ENCODE peak calls at places on chromosomes 5 and 9, in nine cellular contexts. R is pancreas, P is fibroblast of lung, H is sigmoid colon, U is SK-N-SH, V is PC-3, E is HCT116, A is lower lobe of right lung, T is cardiac muscle cell. S is an unnamed sample.

GRCh38 chr5:152560508-152561137 is 155.5 kb upstream of the NMUR2 start:
- DNase-seq in R (peak), P (peak), H (no peak), U (peak), V (peak), E (peak), A (no peak), T (peak), S (peak)

GRCh38 chr5:170746081-170746951 is 37.2 kb upstream of the GABRP start:
- DNase-seq in R (no peak), P (no peak), H (no peak), U (no peak), V (no peak), E (no peak), A (no peak), T (no peak), S (no peak)

GRCh38 chr5:74316064-74316586 is 324.4 kb downstream of the ENC1 start:
- DNase-seq in R (no peak), P (peak), H (no peak), U (peak), V (peak), E (no peak), A (no peak), T (no peak), S (no peak)

GRCh38 chr5:115573133-115573532 is 28.6 kb upstream of the FEM1C start:
- DNase-seq in R (no peak), P (peak), H (no peak), U (no peak), V (peak), E (no peak), A (no peak), T (no peak), S (no peak)

GRCh38 chr9:134236935-134237629 is 72.7 kb upstream of the RNU6ATAC start:
- DNase-seq in R (no peak), P (no peak), H (no peak), U (no peak), V (no peak), E (no peak), A (no peak), T (no peak), S (no peak)

GRCh38 chr5:58462623-58463230 is 2.8 kb upstream of the PLK2 start:
- DNase-seq in R (no peak), P (peak), H (no peak), U (peak), V (peak), E (peak), A (no peak), T (peak), S (peak)

GRCh38 chr5:12023614-12024241 is 119.5 kb upstream of the CTNND2 start:
- DNase-seq in R (no peak), P (peak), H (no peak), U (peak), V (peak), E (no peak), A (no peak), T (peak), S (no peak)

GRCh38 chr9:99349870-99350269 is 127.8 kb downstream of the SEC61B start:
- DNase-seq in R (no peak), P (no peak), H (no peak), U (no peak), V (no peak), E (no peak), A (no peak), T (no peak), S (no peak)

GRCh38 chr9:129221233-129221632 is 43.2 kb upstream of the IER5L start:
- DNase-seq in R (no peak), P (no peak), H (no peak), U (no peak), V (no peak), E (no peak), A (no peak), T (no peak), S (no peak)

GRCh38 chr9:35313460-35313859 is 151.7 kb downstream of the UNC13B start:
- DNase-seq in R (no peak), P (no peak), H (no peak), U (no peak), V (no peak), E (no peak), A (no peak), T (no peak), S (no peak)

GRCh38 chr5:176564002-176564401 is 14.9 kb downstream of the CDHR2 start:
- DNase-seq in R (no peak), P (no peak), H (no peak), U (no peak), V (no peak), E (no peak), A (no peak), T (no peak), S (no peak)

GRCh38 chr5:160270704-160271103 is 41.4 kb downstream of the FABP6 start:
- DNase-seq in R (no peak), P (no peak), H (no peak), U (no peak), V (no peak), E (no peak), A (no peak), T (no peak), S (no peak)

GRCh38 chr5:124287813-124288212 is 458.6 kb downstream of the ZNF608 start:
- DNase-seq in R (no peak), P (no peak), H (no peak), U (no peak), V (no peak), E (no peak), A (no peak), T (no peak), S (no peak)

GRCh38 chr5:103293719-103294118 is 35.2 kb downstream of the MACIR start:
- DNase-seq in R (no peak), P (peak), H (no peak), U (no peak), V (no peak), E (no peak), A (no peak), T (no peak), S (no peak)

GRCh38 chr5:134003957-134004625 is 684 bp downstream of the VDAC1 start:
- DNase-seq in R (peak), P (peak), H (peak), U (peak), V (no peak), E (no peak), A (peak), T (peak), S (peak)

GRCh38 chr5:101418735-101419134 is 515.7 kb upstream of the ST8SIA4 start:
- DNase-seq in R (no peak), P (peak), H (no peak), U (no peak), V (no peak), E (no peak), A (no peak), T (no peak), S (no peak)

GRCh38 chr5:159559337-159559736 is 229.1 kb upstream of the IL12B start:
- DNase-seq in R (no peak), P (no peak), H (no peak), U (no peak), V (no peak), E (no peak), A (no peak), T (no peak), S (no peak)

GRCh38 chr5:50699737-50700136 is 33.3 kb downstream of the PARP8 start:
- DNase-seq in R (no peak), P (no peak), H (no peak), U (no peak), V (no peak), E (no peak), A (no peak), T (no peak), S (no peak)

GRCh38 chr5:24642022-24642421 is 2.8 kb downstream of the CDH10 start:
- DNase-seq in R (no peak), P (peak), H (no peak), U (peak), V (peak), E (no peak), A (no peak), T (peak), S (no peak)

GRCh38 chr5:53335115-53335514 is 145.3 kb upstream of the FST start:
- DNase-seq in R (no peak), P (no peak), H (no peak), U (no peak), V (peak), E (no peak), A (no peak), T (peak), S (no peak)

GRCh38 chr9:32875748-32876147 is 92.4 kb downstream of the TMEM215 start:
- DNase-seq in R (no peak), P (no peak), H (no peak), U (no peak), V (no peak), E (no peak), A (no peak), T (no peak), S (no peak)

GRCh38 chr9:135126480-135127187 is 39.2 kb downstream of the OLFM1 start:
- DNase-seq in R (no peak), P (no peak), H (no peak), U (no peak), V (peak), E (peak), A (no peak), T (no peak), S (no peak)

GRCh38 chr5:104840284-104840683 is 1277.7 kb upstream of the NUDT12 start:
- DNase-seq in R (no peak), P (no peak), H (no peak), U (no peak), V (no peak), E (no peak), A (no peak), T (no peak), S (no peak)

GRCh38 chr9:83066771-83067170 is 3.8 kb upstream of the RASEF start:
- DNase-seq in R (no peak), P (peak), H (no peak), U (no peak), V (peak), E (no peak), A (no peak), T (no peak), S (no peak)

GRCh38 chr5:149872351-149873040 is 72.1 kb downstream of the PDE6A start:
- DNase-seq in R (no peak), P (no peak), H (no peak), U (no peak), V (no peak), E (no peak), A (no peak), T (peak), S (no peak)

GRCh38 chr9:136386018-136386417 is 12.5 kb upstream of the CARD9 start:
- DNase-seq in R (no peak), P (no peak), H (no peak), U (no peak), V (no peak), E (no peak), A (no peak), T (no peak), S (no peak)

GRCh38 chr9:72454871-72455471 is 66.4 kb upstream of the TMC1 start:
- DNase-seq in R (no peak), P (no peak), H (no peak), U (no peak), V (no peak), E (no peak), A (no peak), T (no peak), S (no peak)

GRCh38 chr9:1002678-1003077 is 26.2 kb downstream of the DMRT3 start:
- DNase-seq in R (no peak), P (no peak), H (no peak), U (no peak), V (no peak), E (no peak), A (no peak), T (no peak), S (no peak)

GRCh38 chr5:108238936-108239887 is 142.7 kb downstream of the FBXL17 start:
- DNase-seq in R (no peak), P (peak), H (no peak), U (no peak), V (peak), E (peak), A (no peak), T (no peak), S (no peak)

GRCh38 chr9:78026416-78026815 is 5.2 kb downstream of the GNAQ start:
- DNase-seq in R (no peak), P (peak), H (no peak), U (no peak), V (no peak), E (no peak), A (no peak), T (no peak), S (no peak)

GRCh38 chr5:103867857-103868598 is 305.4 kb upstream of the NUDT12 start:
- DNase-seq in R (no peak), P (no peak), H (no peak), U (peak), V (peak), E (no peak), A (no peak), T (no peak), S (no peak)

GRCh38 chr9:125507247-125507646 is 199.8 kb downstream of the MAPKAP1 start:
- DNase-seq in R (no peak), P (no peak), H (no peak), U (no peak), V (no peak), E (no peak), A (no peak), T (no peak), S (no peak)

GRCh38 chr5:169374761-169375160 is 73.8 kb upstream of the SLIT3 start:
- DNase-seq in R (no peak), P (no peak), H (no peak), U (peak), V (peak), E (no peak), A (no peak), T (no peak), S (no peak)

DNA sequence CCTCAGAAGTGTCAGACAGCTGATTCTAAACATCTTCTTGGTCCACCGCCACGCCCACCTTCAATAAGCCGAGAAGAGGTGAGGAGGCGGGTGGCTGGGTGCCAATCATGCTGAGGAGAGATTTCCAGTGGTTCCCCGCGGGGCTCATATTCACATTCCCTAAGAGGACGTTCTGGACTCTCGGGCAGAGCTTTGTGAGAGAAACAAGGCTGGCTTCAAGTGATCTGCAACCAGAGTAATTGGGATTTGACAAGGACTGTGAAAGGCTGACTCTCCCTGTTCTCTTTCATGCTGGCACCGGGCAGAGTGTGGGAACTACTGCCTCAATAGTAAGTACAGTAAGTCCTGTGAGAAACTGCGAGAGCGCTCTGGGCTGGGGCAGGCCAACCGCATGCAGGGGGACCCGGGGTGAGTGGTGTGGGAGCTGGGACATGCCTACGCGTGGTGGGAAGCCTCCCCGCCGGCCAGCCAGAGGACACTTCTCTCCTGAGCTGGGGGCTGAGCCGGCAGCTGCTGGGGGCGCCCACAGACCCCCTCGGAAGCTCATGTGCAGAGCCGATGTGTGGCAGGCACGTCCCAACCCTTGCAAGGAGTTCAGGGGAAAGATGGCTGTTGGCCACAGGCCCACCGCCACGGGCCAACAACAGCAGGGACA is 110.9 kb downstream of the LIFR start:
- DNase-seq in R (no peak), P (peak), H (no peak), U (no peak), V (no peak), E (no peak), A (peak), T (no peak), S (peak)
- H3K4me3 ChIP-seq in R (peak), P (peak), H (peak), U (no peak), V (no peak), E (no peak), A (peak), T (no peak), S (peak)

GRCh38 chr5:77616920-77617319 is 21.6 kb downstream of the OTP start:
- DNase-seq in R (no peak), P (no peak), H (no peak), U (no peak), V (no peak), E (no peak), A (no peak), T (no peak), S (no peak)
- H3K27ac ChIP-seq in R (no peak), P (no peak), H (no peak), U (no peak), V (no peak), E (no peak), A (no peak), T (no peak), S (no peak)

GRCh38 chr5:36492998-36493655 is 113.3 kb upstream of the SLC1A3 start:
- DNase-seq in R (no peak), P (peak), H (no peak), U (no peak), V (peak), E (peak), A (no peak), T (no peak), S (no peak)
- TF ChIP-seq CTCF in R (no peak), P (no peak), H (no peak), U (no peak), V (peak), E (peak), A (no peak), T (peak), S (no peak)

DNA sequence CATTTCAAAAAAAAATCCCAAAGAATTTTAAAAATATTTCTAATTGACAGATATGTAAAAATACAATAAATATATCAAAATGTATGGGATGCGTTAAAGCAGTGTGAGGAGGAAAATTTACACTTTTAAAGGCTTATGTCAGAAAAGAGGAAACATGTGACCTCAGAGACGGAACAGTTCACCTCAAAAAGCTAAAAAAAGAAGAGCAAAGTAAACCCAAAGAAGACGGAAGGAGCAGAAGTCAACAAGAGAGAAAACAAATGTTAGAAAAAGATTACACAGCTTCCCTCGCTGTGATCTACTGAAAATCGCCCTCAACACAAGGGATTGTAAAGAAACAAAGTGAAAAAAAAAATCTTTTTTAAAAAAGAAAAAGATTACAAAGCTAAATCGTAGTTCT is 186.9 kb downstream of the AUH start:
- DNase-seq in R (no peak), P (no peak), H (no peak), U (no peak), V (no peak), E (no peak), A (no peak), T (no peak), S (no peak)
- H3K4me3 ChIP-seq in R (no peak), P (no peak), H (no peak), U (no peak), V (no peak), E (no peak), A (no peak), T (no peak), S (no peak)

DNA sequence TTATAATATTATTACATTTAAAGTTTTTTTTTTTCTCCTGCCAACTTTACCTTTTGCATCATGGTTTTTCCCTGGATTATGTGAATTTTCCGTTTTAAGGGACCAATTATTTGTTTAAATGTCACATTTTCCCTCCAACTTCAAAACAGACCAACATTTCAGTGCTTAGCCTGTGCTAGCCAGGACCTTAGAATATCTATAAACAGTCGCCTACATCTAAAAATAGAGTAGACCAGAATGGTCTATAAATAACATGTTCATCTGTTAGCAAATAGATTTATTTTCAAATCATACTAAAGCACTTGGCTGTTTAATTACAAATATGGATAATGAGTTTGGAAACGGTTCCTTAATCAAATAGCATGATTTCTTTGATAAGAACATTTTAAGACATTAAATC is 192.0 kb downstream of the FBN2 start:
- DNase-seq in R (no peak), P (no peak), H (no peak), U (no peak), V (no peak), E (no peak), A (no peak), T (no peak), S (no peak)
- H3K27ac ChIP-seq in R (no peak), P (no peak), H (no peak), U (no peak), V (no peak), E (no peak), A (no peak), T (peak), S (peak)

DNA sequence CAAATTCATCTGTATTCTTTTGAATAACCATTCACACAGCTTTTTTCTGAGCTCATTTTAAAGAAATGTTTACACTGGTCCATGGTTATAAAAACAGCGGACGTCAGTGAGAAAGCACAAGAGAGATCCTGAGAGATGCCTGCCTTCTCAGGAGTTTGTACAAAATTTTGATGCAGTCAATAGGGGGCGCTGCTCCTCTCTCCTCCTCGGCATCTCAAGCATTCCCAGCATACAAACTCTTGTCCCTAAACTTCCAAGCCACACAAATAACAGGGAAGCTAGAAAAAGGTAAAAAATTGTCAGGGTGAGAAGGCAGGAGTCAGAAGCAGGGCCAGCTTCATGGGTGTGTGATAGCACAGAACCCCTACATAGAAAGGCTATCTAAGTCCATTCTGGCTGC is 11.2 kb upstream of the CCDC152 start:
- DNase-seq in R (no peak), P (peak), H (no peak), U (no peak), V (peak), E (peak), A (no peak), T (peak), S (no peak)
- TF ChIP-seq CTCF in R (no peak), P (peak), H (no peak), U (peak), V (peak), E (peak), A (peak), T (peak), S (no peak)